ENCODE peak calls at places on chromosomes 5 and 9, in five cellular contexts. Z is tibial artery, K is RWPE2, T is hepatocyte, Q is substantia nigra. H is an unnamed sample.

GRCh38 chr9:134328841-134329575 is 2.8 kb downstream of the RXRA start:
- DNase-seq in Z (peak), K (no peak), T (peak), Q (no peak), H (peak)

GRCh38 chr5:50666261-50667078 is at the start of gene PARP8:
- DNase-seq in Z (peak), K (peak), T (peak), Q (peak), H (peak)

GRCh38 chr5:132099073-132099748 is 25.6 kb downstream of the CSF2 start:
- DNase-seq in Z (no peak), K (no peak), T (no peak), Q (no peak), H (no peak)

GRCh38 chr5:120464627-120465280 is 654 bp downstream of the PRR16 start:
- DNase-seq in Z (peak), K (peak), T (peak), Q (peak), H (peak)

GRCh38 chr5:136211282-136211681 is 18.3 kb upstream of the SMIM32 start:
- DNase-seq in Z (no peak), K (no peak), T (no peak), Q (no peak), H (no peak)

GRCh38 chr9:132169672-132170392 is 8.0 kb downstream of the NTNG2 start:
- DNase-seq in Z (no peak), K (no peak), T (peak), Q (no peak), H (peak)

GRCh38 chr5:96288166-96288844 is 144.7 kb downstream of the PCSK1 start:
- DNase-seq in Z (no peak), K (no peak), T (no peak), Q (no peak), H (no peak)

GRCh38 chr9:91515074-91515687 is 91.5 kb upstream of the NFIL3 start:
- DNase-seq in Z (no peak), K (no peak), T (peak), Q (no peak), H (peak)

GRCh38 chr9:14768561-14769234 is 46.2 kb upstream of the CER1 start:
- DNase-seq in Z (no peak), K (no peak), T (peak), Q (no peak), H (no peak)

GRCh38 chr9:89675403-89675771 is 70.6 kb downstream of the GADD45G start:
- DNase-seq in Z (no peak), K (no peak), T (no peak), Q (peak), H (peak)

GRCh38 chr5:137078171-137078665 is 420.9 kb downstream of the SPOCK1 start:
- DNase-seq in Z (no peak), K (peak), T (no peak), Q (no peak), H (no peak)

GRCh38 chr5:111241696-111242095 is 17.5 kb downstream of the CAMK4 start:
- DNase-seq in Z (no peak), K (no peak), T (no peak), Q (no peak), H (no peak)

GRCh38 chr5:176863041-176863764 is 35.9 kb downstream of the HK3 start:
- DNase-seq in Z (no peak), K (no peak), T (no peak), Q (no peak), H (no peak)

GRCh38 chr9:126536131-126536530 is 77.6 kb upstream of the LMX1B start:
- DNase-seq in Z (no peak), K (no peak), T (no peak), Q (no peak), H (no peak)

GRCh38 chr5:62132279-62132678 is 173.7 kb upstream of the KIF2A start:
- DNase-seq in Z (no peak), K (no peak), T (no peak), Q (no peak), H (no peak)

GRCh38 chr5:149380466-149381121 is 1.5 kb upstream of the IL17B start:
- DNase-seq in Z (peak), K (no peak), T (no peak), Q (no peak), H (no peak)

GRCh38 chr9:26747611-26748010 is 145.0 kb downstream of the CAAP1 start:
- DNase-seq in Z (no peak), K (no peak), T (no peak), Q (no peak), H (no peak)

GRCh38 chr5:122067330-122067885 is 10.7 kb downstream of the LOX start:
- DNase-seq in Z (no peak), K (no peak), T (no peak), Q (no peak), H (no peak)

GRCh38 chr5:154345255-154345952 is 100.4 kb upstream of the SAP30L start:
- DNase-seq in Z (no peak), K (no peak), T (no peak), Q (no peak), H (no peak)

GRCh38 chr5:169808118-169808581 is 171.1 kb downstream of the DOCK2 start:
- DNase-seq in Z (no peak), K (no peak), T (no peak), Q (no peak), H (no peak)

GRCh38 chr5:175859916-175860315 is 11.5 kb upstream of the CPLX2 start:
- DNase-seq in Z (no peak), K (no peak), T (no peak), Q (no peak), H (no peak)

GRCh38 chr5:15533124-15533893 is 33.3 kb downstream of the FBXL7 start:
- DNase-seq in Z (no peak), K (no peak), T (no peak), Q (no peak), H (no peak)

GRCh38 chr5:152953788-152954483 is 536.5 kb upstream of the GRIA1 start:
- DNase-seq in Z (no peak), K (no peak), T (no peak), Q (no peak), H (no peak)

GRCh38 chr5:142746532-142746931 is 23.6 kb upstream of the ARHGAP26 start:
- DNase-seq in Z (no peak), K (no peak), T (no peak), Q (no peak), H (no peak)

GRCh38 chr5:108650997-108651396 is 96.7 kb upstream of the FER start:
- DNase-seq in Z (no peak), K (no peak), T (no peak), Q (no peak), H (no peak)

GRCh38 chr9:70073756-70074155 is 30.1 kb downstream of the MAMDC2 start:
- DNase-seq in Z (no peak), K (no peak), T (no peak), Q (no peak), H (no peak)

GRCh38 chr9:137326436-137327060 is 24.5 kb upstream of the NRARP start:
- DNase-seq in Z (no peak), K (no peak), T (no peak), Q (no peak), H (no peak)

GRCh38 chr5:84322646-84323045 is 62.0 kb downstream of the EDIL3 start:
- DNase-seq in Z (no peak), K (no peak), T (no peak), Q (no peak), H (no peak)

GRCh38 chr9:134314039-134314949 is 12.0 kb upstream of the RXRA start:
- DNase-seq in Z (no peak), K (no peak), T (no peak), Q (no peak), H (peak)

GRCh38 chr9:126491256-126491879 is 122.4 kb upstream of the LMX1B start:
- DNase-seq in Z (no peak), K (peak), T (peak), Q (no peak), H (no peak)

GRCh38 chr9:119986205-119986604 is 593.8 kb downstream of the CDK5RAP2 start:
- DNase-seq in Z (no peak), K (no peak), T (no peak), Q (no peak), H (no peak)

GRCh38 chr5:88518131-88519016 is 249.7 kb upstream of the TMEM161B start:
- DNase-seq in Z (no peak), K (no peak), T (no peak), Q (no peak), H (no peak)

GRCh38 chr9:31188496-31188895 is 1195.9 kb upstream of the ACO1 start:
- DNase-seq in Z (no peak), K (no peak), T (no peak), Q (no peak), H (no peak)

DNA sequence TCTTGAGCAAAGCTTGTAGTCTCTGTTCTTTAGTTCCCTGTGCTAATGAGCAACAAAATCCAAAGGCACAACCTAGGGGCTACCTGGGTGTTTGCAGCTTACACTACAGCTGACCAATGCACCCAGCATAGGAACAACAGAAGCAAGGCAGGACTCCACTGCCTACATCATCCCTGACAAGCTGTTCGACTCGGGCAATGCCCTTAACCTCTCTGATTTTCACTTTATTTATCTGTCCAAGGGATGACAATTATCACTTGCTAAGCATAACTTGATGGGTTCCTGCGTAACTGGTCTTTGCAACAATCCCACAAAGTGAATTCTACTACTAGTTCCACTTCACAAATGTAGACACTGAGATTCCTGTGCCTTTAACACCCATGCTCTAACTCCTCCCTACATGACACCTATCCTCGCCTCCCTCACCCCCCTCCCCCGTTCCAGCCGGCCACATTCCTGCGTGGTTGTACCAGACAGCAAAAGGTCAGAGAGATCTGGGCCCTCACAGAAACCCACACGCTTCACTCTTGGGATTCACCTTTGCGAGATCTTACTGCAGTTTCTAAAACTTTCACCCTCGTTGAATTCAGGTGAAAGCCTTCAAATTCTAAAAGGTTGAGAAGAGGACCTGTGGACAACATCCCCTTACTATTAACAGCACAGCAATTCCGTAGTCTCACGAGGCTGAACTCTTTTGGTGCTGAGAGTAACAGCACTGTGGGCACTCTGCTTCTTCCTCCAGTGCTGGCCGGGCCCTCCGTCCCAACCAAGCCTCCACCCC is 995 bp downstream of the IPPK start:
- DNase-seq in Z (no peak), K (no peak), T (peak), Q (no peak), H (peak)
- H3K27ac ChIP-seq in Z (peak), K (peak), T (peak), Q (peak), H (peak)

DNA sequence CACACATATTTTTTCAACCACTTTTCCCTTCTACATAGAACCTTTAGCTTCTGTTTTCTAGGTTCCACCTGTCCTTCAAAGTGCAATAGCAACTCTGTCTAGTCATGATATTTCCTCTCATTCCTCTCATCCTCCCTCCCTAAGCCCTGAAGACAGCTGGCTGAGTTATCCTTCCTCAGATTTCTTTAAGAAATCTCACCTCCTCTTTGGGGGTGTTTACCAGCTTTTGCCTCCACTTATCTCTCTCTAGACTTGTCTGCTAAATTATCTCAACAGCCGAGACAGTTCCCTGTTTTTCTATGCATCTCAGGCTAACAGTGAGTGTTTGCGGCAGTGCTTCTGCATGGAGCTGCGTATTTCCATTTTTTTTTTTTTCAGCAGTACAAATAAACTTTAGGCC is 20.8 kb downstream of the KCTD16 start:
- DNase-seq in Z (no peak), K (no peak), T (no peak), Q (no peak), H (no peak)
- H3K27ac ChIP-seq in Z (no peak), K (no peak), T (peak), Q (no peak), H (no peak)

GRCh38 chr9:34456746-34457145 is 1.6 kb downstream of the FAM219A start:
- DNase-seq in Z (no peak), K (no peak), T (no peak), Q (no peak), H (no peak)
- H3K27ac ChIP-seq in Z (peak), K (peak), T (no peak), Q (peak), H (peak)

DNA sequence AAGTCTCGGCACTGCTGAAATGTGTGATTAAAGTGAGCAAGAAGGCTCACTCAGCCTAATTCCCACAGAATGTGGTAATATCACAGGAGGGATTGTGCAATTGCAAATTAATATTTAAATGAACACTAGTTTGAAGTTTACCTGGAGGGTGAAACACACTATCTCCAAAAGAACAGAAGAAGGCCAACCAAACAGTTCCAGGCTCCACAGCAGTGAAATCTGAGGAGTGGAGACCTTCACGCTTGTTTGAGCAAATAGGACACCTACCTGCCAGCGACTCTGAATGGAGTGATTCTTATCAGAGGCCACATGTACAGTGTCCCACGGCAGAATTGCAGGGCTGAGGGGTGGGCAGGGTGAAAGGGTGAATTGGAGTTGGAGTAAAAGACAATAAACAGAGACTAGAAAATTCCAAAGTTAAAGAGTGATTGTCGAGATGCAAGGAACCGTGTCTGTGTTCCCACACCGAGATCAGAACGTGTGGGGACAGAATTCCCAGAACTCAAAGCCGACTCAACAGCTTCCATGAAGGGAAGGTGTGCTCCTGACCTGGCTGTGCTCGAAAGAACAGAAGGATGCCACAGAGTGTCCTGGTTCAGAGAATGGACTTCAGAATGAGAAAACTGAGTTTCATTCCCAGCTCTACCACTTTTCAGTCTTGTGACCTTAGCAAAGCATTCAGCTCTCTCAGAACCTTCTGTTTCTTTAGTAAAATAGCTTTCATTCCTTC is 420.2 kb upstream of the SLC30A5 start:
- DNase-seq in Z (no peak), K (no peak), T (no peak), Q (no peak), H (no peak)
- H3K27ac ChIP-seq in Z (no peak), K (no peak), T (peak), Q (no peak), H (no peak)

DNA sequence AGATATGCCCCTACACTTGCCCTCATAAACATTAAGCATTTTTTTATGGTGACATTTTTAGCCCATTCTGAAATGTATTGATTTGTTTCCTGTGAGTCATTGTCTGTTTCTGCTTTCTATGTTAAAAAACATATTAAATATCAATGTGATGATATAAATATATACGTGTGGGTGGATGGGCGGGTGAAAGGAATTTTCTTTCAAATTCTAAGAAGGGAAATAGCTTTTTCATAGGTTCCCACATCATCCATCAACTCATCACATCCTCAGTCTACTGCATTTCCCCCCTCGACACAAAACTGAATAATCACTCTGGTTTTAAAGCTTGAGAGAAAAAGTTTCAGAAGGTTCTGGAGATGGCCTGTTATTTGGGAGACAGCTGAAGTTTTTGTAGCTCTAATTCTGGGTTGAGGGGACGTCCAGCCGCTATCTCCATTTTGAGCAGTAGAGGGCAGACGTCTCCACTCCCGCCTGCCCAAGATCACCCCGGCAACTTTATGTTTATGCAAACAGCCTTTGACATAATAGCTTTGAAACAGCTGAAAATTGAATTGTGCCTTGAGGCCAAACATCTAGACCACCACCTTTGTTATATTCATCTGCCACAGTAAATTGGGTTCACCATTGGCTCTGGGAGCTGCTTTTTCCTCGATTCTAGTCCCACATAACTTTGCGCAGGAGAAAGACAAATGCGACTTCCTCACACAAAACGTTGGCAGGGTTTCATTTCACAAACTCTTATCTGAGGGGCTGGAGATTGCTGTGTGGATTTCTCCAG is 216.2 kb upstream of the CLINT1 start:
- DNase-seq in Z (peak), K (no peak), T (peak), Q (peak), H (peak)
- H3K27ac ChIP-seq in Z (no peak), K (peak), T (peak), Q (no peak), H (no peak)

GRCh38 chr9:72749276-72749675 is 203.6 kb downstream of the ALDH1A1 start:
- DNase-seq in Z (no peak), K (no peak), T (peak), Q (no peak), H (no peak)

GRCh38 chr9:72751541-72751940 is 201.3 kb downstream of the ALDH1A1 start:
- DNase-seq in Z (no peak), K (no peak), T (no peak), Q (no peak), H (no peak)

GRCh38 chr9:72758944-72759343 is 193.9 kb downstream of the ALDH1A1 start:
- DNase-seq in Z (no peak), K (no peak), T (no peak), Q (no peak), H (no peak)

GRCh38 chr9:72755836-72756235 is 197.0 kb downstream of the ALDH1A1 start:
- DNase-seq in Z (no peak), K (no peak), T (no peak), Q (no peak), H (no peak)

DNA sequence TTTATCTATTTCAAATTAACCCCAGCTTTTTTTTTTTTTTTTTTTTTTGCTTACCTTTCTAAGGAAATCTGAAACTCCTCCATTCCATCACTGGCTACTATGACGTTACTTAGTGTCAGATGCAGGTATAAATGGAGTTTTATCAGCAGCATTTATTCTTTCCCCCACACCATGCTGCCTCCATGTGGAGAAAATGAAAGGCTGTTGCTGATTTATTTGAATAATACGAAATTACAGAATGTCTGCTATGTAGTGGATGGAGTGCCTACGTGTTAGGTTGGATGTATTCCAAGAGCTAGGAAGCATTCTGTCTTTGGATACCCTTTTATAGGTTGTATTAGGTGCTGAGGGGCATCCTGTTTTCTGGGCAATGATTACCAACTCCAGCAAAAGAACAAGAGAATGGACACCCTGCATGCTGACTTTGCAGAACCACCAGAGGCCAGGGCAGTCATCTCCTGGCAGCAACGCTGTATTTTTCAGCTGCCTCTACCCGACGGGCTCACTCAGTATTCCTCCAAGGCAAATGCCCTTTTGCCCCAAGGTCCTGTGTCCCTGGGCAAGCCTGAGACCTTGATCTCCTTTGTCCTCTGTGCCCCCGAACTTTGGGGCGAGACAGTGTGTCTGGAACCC is 199.5 kb downstream of the ALDH1A1 start:
- DNase-seq in Z (no peak), K (no peak), T (peak), Q (no peak), H (no peak)
- H3K27ac ChIP-seq in Z (no peak), K (no peak), T (no peak), Q (no peak), H (no peak)

GRCh38 chr5:78594946-78595921 is 53.3 kb downstream of the LHFPL2 start:
- DNase-seq in Z (peak), K (peak), T (peak), Q (no peak), H (no peak)
- H3K27ac ChIP-seq in Z (peak), K (peak), T (peak), Q (peak), H (peak)